ENCODE peak calls at places on chromosomes 1 and 21, in eight cellular contexts. H is Peyer's patch, S is heart left ventricle, F is HepG2, B is body of pancreas, Q is GM12891, Z is A549, R is thyroid gland. L is an unnamed sample.

GRCh38 chr1:229897540-229897939 is 169.5 kb upstream of the GALNT2 start:
- DNase-seq in Q (no peak), Z (no peak), H (no peak), F (no peak), B (no peak), R (peak), S (no peak), L (no peak)

GRCh38 chr1:51519857-51520699 is 1.0 kb upstream of the EPS15 start:
- DNase-seq in Z (no peak), Q (no peak), S (no peak), B (no peak), R (no peak), H (no peak), F (no peak), L (peak)

GRCh38 chr1:72286401-72286800 is 4.1 kb upstream of the NEGR1 start:
- DNase-seq in H (no peak), B (no peak), R (no peak), F (no peak), S (no peak), Z (no peak), Q (no peak), L (no peak)

GRCh38 chr1:217521317-217521716 is 109.6 kb downstream of the GPATCH2 start:
- DNase-seq in H (no peak), R (no peak), B (no peak), Q (no peak), S (no peak), Z (no peak), F (no peak), L (no peak)

GRCh38 chr1:17606826-17607440 is 67.4 kb downstream of the ARHGEF10L start:
- DNase-seq in R (peak), Z (peak), F (peak), H (peak), S (peak), B (peak), Q (peak), L (peak)

GRCh38 chr1:218867941-218868656 is 305.6 kb upstream of the LYPLAL1 start:
- DNase-seq in H (no peak), B (no peak), S (no peak), Q (no peak), Z (no peak), R (no peak), F (no peak), L (no peak)

GRCh38 chr1:40948741-40949528 is 30.6 kb upstream of the CTPS1 start:
- DNase-seq in B (peak), R (peak), Z (peak), Q (peak), F (peak), S (no peak), H (no peak), L (peak)

GRCh38 chr1:172373864-172374263 is 46.6 kb upstream of the C1orf105 start:
- DNase-seq in F (no peak), Q (no peak), R (no peak), B (no peak), Z (no peak), S (no peak), H (no peak), L (no peak)

GRCh38 chr1:229947968-229948367 is 119.1 kb upstream of the GALNT2 start:
- DNase-seq in H (no peak), R (no peak), Q (no peak), B (no peak), Z (no peak), S (no peak), F (no peak), L (no peak)

GRCh38 chr1:223228931-223229528 is 86.0 kb upstream of the TLR5 start:
- DNase-seq in Z (no peak), H (no peak), B (no peak), Q (no peak), F (no peak), S (no peak), R (no peak), L (no peak)

GRCh38 chr1:101924700-101925099 is 72.0 kb downstream of the OLFM3 start:
- DNase-seq in H (no peak), Z (no peak), F (no peak), Q (no peak), B (no peak), S (no peak), R (no peak), L (no peak)

GRCh38 chr1:111857251-111857651 is 101.5 kb downstream of the DDX20 start:
- DNase-seq in R (no peak), F (no peak), Q (no peak), S (no peak), B (peak), Z (no peak), H (no peak), L (no peak)

GRCh38 chr1:85952460-85952859 is 204.1 kb downstream of the COL24A1 start:
- DNase-seq in S (no peak), R (no peak), H (no peak), Q (no peak), B (no peak), F (no peak), Z (no peak), L (no peak)

GRCh38 chr1:19096036-19096833 is 113.8 kb downstream of the UBR4 start:
- DNase-seq in R (peak), H (no peak), Z (peak), Q (no peak), B (peak), F (peak), S (no peak), L (peak)

GRCh38 chr1:153697873-153698647 is 19.6 kb downstream of the NPR1 start:
- DNase-seq in Q (no peak), H (no peak), R (peak), F (no peak), B (peak), S (peak), Z (no peak), L (peak)

GRCh38 chr1:72056516-72056915 is 225.8 kb downstream of the NEGR1 start:
- DNase-seq in B (no peak), R (no peak), H (no peak), S (no peak), Q (no peak), F (no peak), Z (no peak), L (no peak)

GRCh38 chr1:81803423-81804103 is 2.8 kb downstream of the ADGRL2 start:
- DNase-seq in F (peak), S (no peak), H (no peak), Q (no peak), Z (peak), R (peak), B (no peak), L (no peak)

GRCh38 chr21:29376556-29376955 is 77.8 kb downstream of the BACH1 start:
- DNase-seq in Z (peak), R (peak), Q (peak), H (peak), F (peak), S (peak), B (peak), L (peak)

GRCh38 chr1:219710529-219711194 is 97.8 kb upstream of the ZC3H11B start:
- DNase-seq in H (no peak), Q (no peak), S (no peak), Z (peak), R (no peak), F (no peak), B (no peak), L (no peak)

GRCh38 chr1:59116920-59117542 is 179.9 kb upstream of the FGGY start:
- DNase-seq in R (no peak), F (no peak), H (no peak), S (no peak), Q (no peak), B (no peak), Z (no peak), L (no peak)

GRCh38 chr1:241531195-241532172 is 694 bp upstream of the KMO start:
- DNase-seq in H (no peak), Z (peak), Q (no peak), R (no peak), S (no peak), B (no peak), F (peak), L (peak)

GRCh38 chr1:245648749-245649517 is 494.1 kb downstream of the KIF26B start:
- DNase-seq in S (no peak), Q (no peak), F (no peak), H (no peak), R (no peak), Z (no peak), B (no peak), L (no peak)

GRCh38 chr21:38654580-38654979 is 151.1 kb upstream of the ETS2 start:
- DNase-seq in R (no peak), S (no peak), Q (no peak), B (no peak), Z (no peak), F (no peak), H (no peak), L (no peak)

GRCh38 chr1:227958617-227959324 is 11.0 kb upstream of the WNT9A start:
- DNase-seq in F (no peak), S (no peak), R (no peak), B (no peak), Q (no peak), Z (no peak), H (no peak), L (no peak)

GRCh38 chr21:35026617-35027557 is 22.2 kb downstream of the RUNX1 start:
- DNase-seq in F (peak), R (peak), Z (peak), Q (peak), B (peak), S (peak), H (peak), L (peak)

DNA sequence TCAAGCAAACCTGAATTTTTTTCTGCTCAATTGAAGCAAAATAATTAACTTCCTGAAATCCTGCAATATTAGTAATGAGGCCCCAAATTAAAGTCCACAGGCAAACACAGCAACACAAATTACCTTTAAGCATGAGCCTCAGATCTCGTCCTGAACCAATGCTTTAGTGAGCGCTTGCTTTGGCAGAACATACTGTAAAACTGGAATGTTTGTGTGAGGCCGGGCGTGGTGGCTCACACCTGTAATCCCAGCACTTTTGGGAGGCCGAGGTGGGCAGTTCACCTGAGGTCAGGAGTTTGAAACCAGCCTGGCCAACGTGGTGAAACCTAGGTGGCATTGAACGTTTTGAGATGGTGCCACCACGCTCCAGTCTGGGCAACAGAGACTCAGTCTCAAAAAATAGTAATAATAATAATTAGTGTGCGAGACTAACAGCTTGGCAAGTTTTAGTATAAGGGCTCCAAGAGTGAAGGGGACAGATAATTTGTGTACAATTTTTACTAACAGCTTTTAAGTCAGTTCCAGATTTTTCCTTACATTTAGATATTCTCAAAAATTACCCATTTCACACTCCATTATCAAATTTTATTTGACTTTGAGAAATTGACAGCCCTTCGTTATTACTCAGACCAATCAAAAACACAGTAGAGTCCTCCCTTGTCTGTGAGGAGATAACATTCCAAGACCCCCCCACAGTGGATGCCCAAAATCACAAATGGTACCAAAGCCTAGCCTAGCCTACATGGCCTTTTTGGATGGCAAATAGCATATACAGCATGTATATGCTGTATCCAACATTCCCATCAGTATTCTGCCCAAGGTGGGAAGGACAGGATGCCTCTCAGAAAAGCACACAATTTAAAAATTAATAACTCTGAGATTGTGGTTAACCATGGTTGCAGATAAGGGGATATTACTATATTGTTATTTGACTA is 17.6 kb downstream of the SFPQ start:
- DNase-seq in H (no peak), Z (no peak), F (no peak), R (no peak), Q (no peak), B (no peak), S (no peak), L (no peak)
- TF ChIP-seq POLR2A in H (no peak), Z (no peak), F (peak), R (no peak), Q (peak), B (no peak), S (no peak), L (peak)

GRCh38 chr1:15432327-15432726 is 5.9 kb upstream of the CTRC start:
- DNase-seq in Q (no peak), R (peak), B (peak), H (no peak), Z (no peak), S (no peak), F (no peak), L (no peak)
- TF ChIP-seq POLR2A in Q (no peak), R (no peak), B (peak), H (no peak), Z (no peak), S (no peak), F (no peak), L (no peak)

GRCh38 chr1:207028884-207029283 is 3.7 kb downstream of the C1orf116 start:
- DNase-seq in Z (no peak), Q (no peak), F (no peak), R (no peak), H (no peak), B (no peak), S (no peak), L (peak)

GRCh38 chr1:207026177-207026576 is 6.4 kb downstream of the C1orf116 start:
- DNase-seq in R (no peak), Q (no peak), B (no peak), H (no peak), Z (no peak), S (no peak), F (no peak), L (no peak)

GRCh38 chr1:207025144-207025880 is 7.2 kb downstream of the C1orf116 start:
- DNase-seq in Q (no peak), R (peak), H (no peak), B (peak), F (peak), Z (peak), S (no peak), L (no peak)

GRCh38 chr1:207027921-207028320 is 4.6 kb downstream of the C1orf116 start:
- DNase-seq in S (no peak), Q (no peak), B (no peak), R (no peak), F (no peak), Z (no peak), H (no peak), L (no peak)

DNA sequence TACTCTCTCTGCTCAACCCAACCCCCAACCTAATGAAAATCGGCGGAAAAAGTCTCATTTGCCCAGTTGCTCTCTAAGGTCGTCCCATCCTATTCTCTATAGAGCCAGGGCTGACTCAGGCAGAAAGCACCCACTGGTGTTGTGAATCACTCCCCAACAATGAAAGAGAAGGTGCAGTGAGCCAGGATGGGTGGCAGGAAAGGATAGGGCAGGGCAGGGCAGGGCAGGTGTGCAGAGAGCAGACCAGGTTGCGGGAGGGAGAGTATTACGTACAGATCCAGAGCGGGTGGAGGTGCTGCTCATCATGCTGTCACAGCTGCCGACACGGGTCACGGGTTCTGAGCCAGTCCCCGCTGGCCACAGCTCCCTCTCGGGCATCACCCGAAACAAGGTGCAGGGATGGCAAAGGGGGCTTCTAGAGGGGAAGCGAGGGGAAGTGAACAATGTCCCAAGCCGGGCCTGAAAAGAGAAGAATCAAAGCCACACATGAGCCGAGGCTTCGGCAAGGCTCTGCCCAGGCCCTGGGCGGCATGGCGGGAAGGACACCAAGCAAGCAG is 5.3 kb downstream of the C1orf116 start:
- DNase-seq in S (no peak), B (no peak), Z (peak), R (no peak), H (no peak), F (no peak), Q (no peak), L (no peak)
- TF ChIP-seq POLR2A in S (no peak), B (peak), Z (no peak), R (no peak), H (peak), F (no peak), Q (no peak), L (no peak)

GRCh38 chr1:208150810-208151458 is 93.2 kb downstream of the PLXNA2 start:
- DNase-seq in B (no peak), H (no peak), F (no peak), S (no peak), Q (no peak), Z (no peak), R (no peak), L (no peak)

GRCh38 chr1:208146650-208147049 is 97.5 kb downstream of the PLXNA2 start:
- DNase-seq in F (no peak), Q (no peak), R (no peak), H (no peak), B (no peak), Z (no peak), S (no peak), L (no peak)

GRCh38 chr1:208149776-208150514 is 94.2 kb downstream of the PLXNA2 start:
- DNase-seq in B (peak), H (no peak), F (peak), Q (no peak), Z (peak), R (peak), S (no peak), L (no peak)

GRCh38 chr1:208149213-208149612 is 95.0 kb downstream of the PLXNA2 start:
- DNase-seq in R (no peak), Q (no peak), Z (no peak), F (no peak), B (no peak), H (no peak), S (no peak), L (no peak)

DNA sequence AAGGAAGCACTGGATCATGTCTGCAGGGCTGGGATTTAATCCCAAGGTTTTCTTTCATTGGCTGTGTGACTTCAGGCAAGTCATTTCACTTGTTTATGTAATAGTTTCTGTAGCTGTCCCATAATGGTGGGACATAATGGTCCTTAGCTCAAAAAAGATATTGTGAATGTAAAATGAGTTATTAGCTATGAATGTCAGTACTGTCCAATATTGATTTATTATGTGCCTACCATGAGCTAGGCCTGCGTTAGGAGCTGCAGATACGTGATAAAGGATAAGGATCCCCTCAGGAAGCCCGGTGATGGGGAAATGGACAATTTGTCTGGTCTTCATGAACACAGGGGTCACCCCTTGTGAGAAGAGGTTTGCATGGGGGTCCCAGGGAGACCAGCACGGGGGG is 95.8 kb downstream of the PLXNA2 start:
- DNase-seq in B (no peak), H (no peak), Z (no peak), F (no peak), Q (no peak), R (no peak), S (no peak), L (no peak)
- TF ChIP-seq POLR2A in B (no peak), H (no peak), Z (no peak), F (no peak), Q (no peak), R (no peak), S (no peak), L (no peak)

GRCh38 chr1:36612121-36612520 is 129.4 kb upstream of the CSF3R start:
- DNase-seq in H (no peak), F (no peak), B (no peak), R (no peak), Z (no peak), Q (no peak), S (no peak), L (no peak)

GRCh38 chr1:36605942-36606690 is 123.4 kb upstream of the CSF3R start:
- DNase-seq in Z (no peak), Q (no peak), B (no peak), S (no peak), H (no peak), R (no peak), F (no peak), L (no peak)

GRCh38 chr1:36608272-36608671 is 125.6 kb upstream of the CSF3R start:
- DNase-seq in S (no peak), Q (no peak), Z (no peak), R (no peak), F (no peak), H (no peak), B (no peak), L (no peak)

GRCh38 chr1:36606908-36607651 is 124.4 kb upstream of the CSF3R start:
- DNase-seq in B (no peak), Q (no peak), H (no peak), R (no peak), S (no peak), F (no peak), Z (no peak), L (no peak)

GRCh38 chr1:36609241-36610027 is 126.7 kb upstream of the CSF3R start:
- DNase-seq in Q (peak), B (peak), F (peak), H (no peak), R (peak), Z (peak), S (no peak), L (peak)
- TF ChIP-seq POLR2A in Q (no peak), B (no peak), F (no peak), H (no peak), R (no peak), Z (no peak), S (no peak), L (no peak)

L was measured in erythroblast.